ENCODE peak calls at places on chromosomes 3 and 15, in five cellular contexts. One of them, this sample, is unnamed.

GRCh38 chr15:40693904-40694705 is 869 bp upstream of the RAD51 start:
- DNase-seq in GM12865: peak
- DNase-seq in upper lobe of right lung: no peak
- DNase-seq in nephron progenitor cell: peak
- DNase-seq in heart right ventricle: no peak
- DNase-seq in this sample: no peak

GRCh38 chr3:108102420-108103039 is 11.7 kb upstream of the CD47 start:
- DNase-seq in GM12865: peak
- DNase-seq in nephron progenitor cell: no peak
- DNase-seq in upper lobe of right lung: no peak
- DNase-seq in heart right ventricle: no peak
- DNase-seq in this sample: no peak

GRCh38 chr3:9565316-9565715 is 11.7 kb upstream of the LHFPL4 start:
- DNase-seq in GM12865: no peak
- DNase-seq in upper lobe of right lung: no peak
- DNase-seq in nephron progenitor cell: no peak
- DNase-seq in heart right ventricle: no peak
- DNase-seq in this sample: no peak

GRCh38 chr15:86685263-86685662 is 605.6 kb downstream of the AGBL1 start:
- DNase-seq in upper lobe of right lung: no peak
- DNase-seq in heart right ventricle: no peak
- DNase-seq in GM12865: no peak
- DNase-seq in nephron progenitor cell: no peak
- DNase-seq in this sample: no peak

GRCh38 chr3:46864051-46864881 is 1.0 kb upstream of the MYL3 start:
- DNase-seq in heart right ventricle: no peak
- DNase-seq in GM12865: no peak
- DNase-seq in nephron progenitor cell: no peak
- DNase-seq in upper lobe of right lung: peak
- DNase-seq in this sample: no peak

GRCh38 chr15:43383070-43383469 is 12.2 kb downstream of the TUBGCP4 start:
- DNase-seq in upper lobe of right lung: no peak
- DNase-seq in GM12865: no peak
- DNase-seq in nephron progenitor cell: no peak
- DNase-seq in heart right ventricle: no peak
- DNase-seq in this sample: no peak

GRCh38 chr3:47010910-47011309 is 31.4 kb downstream of the NBEAL2 start:
- DNase-seq in upper lobe of right lung: no peak
- DNase-seq in nephron progenitor cell: no peak
- DNase-seq in heart right ventricle: no peak
- DNase-seq in GM12865: no peak
- DNase-seq in this sample: no peak

GRCh38 chr15:82079736-82080135 is 33.9 kb upstream of the MEX3B start:
- DNase-seq in upper lobe of right lung: no peak
- DNase-seq in nephron progenitor cell: no peak
- DNase-seq in GM12865: no peak
- DNase-seq in heart right ventricle: no peak
- DNase-seq in this sample: no peak

GRCh38 chr15:26148461-26148860 is 285.3 kb upstream of the ATP10A start:
- DNase-seq in nephron progenitor cell: no peak
- DNase-seq in heart right ventricle: no peak
- DNase-seq in upper lobe of right lung: no peak
- DNase-seq in GM12865: no peak
- DNase-seq in this sample: no peak

GRCh38 chr3:100297784-100298183 is 36.8 kb upstream of the NIT2 start:
- DNase-seq in upper lobe of right lung: no peak
- DNase-seq in GM12865: no peak
- DNase-seq in nephron progenitor cell: no peak
- DNase-seq in heart right ventricle: no peak
- DNase-seq in this sample: no peak

GRCh38 chr3:101303089-101303731 is 17.2 kb downstream of the IMPG2 start:
- DNase-seq in upper lobe of right lung: no peak
- DNase-seq in heart right ventricle: no peak
- DNase-seq in GM12865: peak
- DNase-seq in nephron progenitor cell: no peak
- DNase-seq in this sample: peak

GRCh38 chr3:188559069-188559410 is 405.1 kb downstream of the LPP start:
- DNase-seq in upper lobe of right lung: no peak
- DNase-seq in heart right ventricle: no peak
- DNase-seq in GM12865: no peak
- DNase-seq in nephron progenitor cell: no peak
- DNase-seq in this sample: no peak

GRCh38 chr3:50124363-50125226 is 30.5 kb upstream of the SEMA3F start:
- DNase-seq in nephron progenitor cell: no peak
- DNase-seq in upper lobe of right lung: peak
- DNase-seq in GM12865: no peak
- DNase-seq in heart right ventricle: no peak
- DNase-seq in this sample: peak

GRCh38 chr3:12891985-12892839 is 50.8 kb upstream of the RPL32 start:
- DNase-seq in GM12865: peak
- DNase-seq in nephron progenitor cell: peak
- DNase-seq in heart right ventricle: no peak
- DNase-seq in upper lobe of right lung: no peak
- DNase-seq in this sample: peak

GRCh38 chr3:122594025-122594424 is 16.6 kb downstream of the PARP15 start:
- DNase-seq in heart right ventricle: no peak
- DNase-seq in upper lobe of right lung: no peak
- DNase-seq in GM12865: no peak
- DNase-seq in nephron progenitor cell: no peak
- DNase-seq in this sample: no peak

GRCh38 chr3:68123231-68123630 is 468.8 kb upstream of the SUCLG2 start:
- DNase-seq in heart right ventricle: no peak
- DNase-seq in upper lobe of right lung: no peak
- DNase-seq in nephron progenitor cell: no peak
- DNase-seq in GM12865: no peak
- DNase-seq in this sample: no peak

GRCh38 chr15:36880226-36880912 is 220.0 kb downstream of the MEIS2 start:
- DNase-seq in upper lobe of right lung: no peak
- DNase-seq in nephron progenitor cell: peak
- DNase-seq in heart right ventricle: no peak
- DNase-seq in GM12865: no peak
- DNase-seq in this sample: no peak

GRCh38 chr15:65411470-65412071 is 11.2 kb downstream of the IGDCC4 start:
- DNase-seq in GM12865: no peak
- DNase-seq in upper lobe of right lung: no peak
- DNase-seq in heart right ventricle: no peak
- DNase-seq in nephron progenitor cell: no peak
- DNase-seq in this sample: no peak

GRCh38 chr3:7630351-7630911 is 769.5 kb downstream of the GRM7 start:
- DNase-seq in heart right ventricle: no peak
- DNase-seq in GM12865: no peak
- DNase-seq in upper lobe of right lung: no peak
- DNase-seq in nephron progenitor cell: no peak
- DNase-seq in this sample: no peak

GRCh38 chr3:38151667-38152265 is 13.3 kb downstream of the MYD88 start:
- DNase-seq in GM12865: no peak
- DNase-seq in upper lobe of right lung: no peak
- DNase-seq in heart right ventricle: no peak
- DNase-seq in nephron progenitor cell: no peak
- DNase-seq in this sample: no peak

GRCh38 chr15:101120961-101121360 is 130.9 kb downstream of the CHSY1 start:
- DNase-seq in nephron progenitor cell: no peak
- DNase-seq in heart right ventricle: no peak
- DNase-seq in GM12865: no peak
- DNase-seq in upper lobe of right lung: no peak
- DNase-seq in this sample: no peak

GRCh38 chr3:45915518-45916231 is 27.6 kb upstream of the CXCR6 start:
- DNase-seq in heart right ventricle: no peak
- DNase-seq in GM12865: peak
- DNase-seq in nephron progenitor cell: no peak
- DNase-seq in upper lobe of right lung: peak
- DNase-seq in this sample: peak

GRCh38 chr15:67124911-67125588 is 59.6 kb downstream of the SMAD3 start:
- DNase-seq in GM12865: no peak
- DNase-seq in upper lobe of right lung: no peak
- DNase-seq in heart right ventricle: no peak
- DNase-seq in nephron progenitor cell: peak
- DNase-seq in this sample: no peak

GRCh38 chr3:173708191-173708590 is 310.6 kb downstream of the NLGN1 start:
- DNase-seq in GM12865: no peak
- DNase-seq in heart right ventricle: no peak
- DNase-seq in nephron progenitor cell: no peak
- DNase-seq in upper lobe of right lung: no peak
- DNase-seq in this sample: no peak

GRCh38 chr3:99505646-99506269 is 132.6 kb upstream of the COL8A1 start:
- DNase-seq in heart right ventricle: peak
- DNase-seq in upper lobe of right lung: no peak
- DNase-seq in GM12865: peak
- DNase-seq in nephron progenitor cell: no peak
- DNase-seq in this sample: peak

GRCh38 chr3:38549957-38550840 is 54.1 kb downstream of the EXOG start:
- DNase-seq in GM12865: no peak
- DNase-seq in heart right ventricle: no peak
- DNase-seq in upper lobe of right lung: no peak
- DNase-seq in nephron progenitor cell: no peak
- DNase-seq in this sample: no peak

GRCh38 chr3:52795298-52795900 is 803 bp downstream of the ITIH3 start:
- DNase-seq in nephron progenitor cell: no peak
- DNase-seq in heart right ventricle: no peak
- DNase-seq in GM12865: no peak
- DNase-seq in upper lobe of right lung: no peak
- DNase-seq in this sample: no peak

GRCh38 chr3:60542981-60543380 is 708.3 kb downstream of the FHIT start:
- DNase-seq in nephron progenitor cell: no peak
- DNase-seq in GM12865: no peak
- DNase-seq in heart right ventricle: no peak
- DNase-seq in upper lobe of right lung: no peak
- DNase-seq in this sample: no peak

GRCh38 chr15:41734079-41734478 is 40.2 kb upstream of the MAPKBP1 start:
- DNase-seq in upper lobe of right lung: no peak
- DNase-seq in nephron progenitor cell: no peak
- DNase-seq in GM12865: no peak
- DNase-seq in heart right ventricle: no peak
- DNase-seq in this sample: no peak

GRCh38 chr15:70260580-70260979 is 162.9 kb upstream of the TLE3 start:
- DNase-seq in GM12865: no peak
- DNase-seq in upper lobe of right lung: no peak
- DNase-seq in nephron progenitor cell: no peak
- DNase-seq in heart right ventricle: no peak
- DNase-seq in this sample: no peak

GRCh38 chr3:160133757-160134156 is 91.5 kb upstream of the C3orf80 start:
- DNase-seq in heart right ventricle: no peak
- DNase-seq in GM12865: no peak
- DNase-seq in upper lobe of right lung: no peak
- DNase-seq in nephron progenitor cell: no peak
- DNase-seq in this sample: no peak
- TF ChIP-seq CTCF in heart right ventricle: no peak
- TF ChIP-seq CTCF in GM12865: peak
- TF ChIP-seq CTCF in upper lobe of right lung: peak
- TF ChIP-seq CTCF in nephron progenitor cell: no peak
- TF ChIP-seq CTCF in this sample: no peak

GRCh38 chr3:140920029-140920428 is 21.6 kb upstream of the SLC25A36 start:
- DNase-seq in GM12865: no peak
- DNase-seq in nephron progenitor cell: no peak
- DNase-seq in upper lobe of right lung: no peak
- DNase-seq in heart right ventricle: no peak
- DNase-seq in this sample: no peak

GRCh38 chr3:140924097-140924873 is 17.4 kb upstream of the SLC25A36 start:
- DNase-seq in heart right ventricle: peak
- DNase-seq in GM12865: no peak
- DNase-seq in upper lobe of right lung: no peak
- DNase-seq in nephron progenitor cell: no peak
- DNase-seq in this sample: no peak

GRCh38 chr3:140927279-140927678 is 14.4 kb upstream of the SLC25A36 start:
- DNase-seq in GM12865: no peak
- DNase-seq in upper lobe of right lung: no peak
- DNase-seq in nephron progenitor cell: no peak
- DNase-seq in heart right ventricle: no peak
- DNase-seq in this sample: no peak

GRCh38 chr3:140917769-140918168 is 23.9 kb upstream of the SLC25A36 start:
- DNase-seq in heart right ventricle: peak
- DNase-seq in upper lobe of right lung: no peak
- DNase-seq in GM12865: no peak
- DNase-seq in nephron progenitor cell: no peak
- DNase-seq in this sample: no peak

GRCh38 chr3:140922634-140923033 is 19.0 kb upstream of the SLC25A36 start:
- DNase-seq in GM12865: peak
- DNase-seq in heart right ventricle: no peak
- DNase-seq in upper lobe of right lung: no peak
- DNase-seq in nephron progenitor cell: no peak
- DNase-seq in this sample: peak
- TF ChIP-seq CTCF in GM12865: peak
- TF ChIP-seq CTCF in heart right ventricle: peak
- TF ChIP-seq CTCF in upper lobe of right lung: peak
- TF ChIP-seq CTCF in nephron progenitor cell: peak
- TF ChIP-seq CTCF in this sample: peak

GRCh38 chr3:185824467-185825378 is at the start of gene IGF2BP2:
- DNase-seq in nephron progenitor cell: peak
- DNase-seq in heart right ventricle: peak
- DNase-seq in GM12865: peak
- DNase-seq in upper lobe of right lung: peak
- DNase-seq in this sample: peak
- TF ChIP-seq CTCF in nephron progenitor cell: no peak
- TF ChIP-seq CTCF in heart right ventricle: no peak
- TF ChIP-seq CTCF in GM12865: no peak
- TF ChIP-seq CTCF in upper lobe of right lung: no peak
- TF ChIP-seq CTCF in this sample: no peak

GRCh38 chr3:157081681-157082210 is 78.2 kb downstream of the CCNL1 start:
- DNase-seq in GM12865: peak
- DNase-seq in heart right ventricle: peak
- DNase-seq in upper lobe of right lung: peak
- DNase-seq in nephron progenitor cell: peak
- DNase-seq in this sample: peak

GRCh38 chr3:157077565-157077991 is 82.4 kb downstream of the CCNL1 start:
- DNase-seq in upper lobe of right lung: no peak
- DNase-seq in GM12865: no peak
- DNase-seq in heart right ventricle: no peak
- DNase-seq in nephron progenitor cell: peak
- DNase-seq in this sample: no peak

GRCh38 chr3:157079677-157080369 is 80.1 kb downstream of the CCNL1 start:
- DNase-seq in nephron progenitor cell: peak
- DNase-seq in GM12865: no peak
- DNase-seq in heart right ventricle: no peak
- DNase-seq in upper lobe of right lung: no peak
- DNase-seq in this sample: no peak

GRCh38 chr3:157075693-157076420 is 84.1 kb downstream of the CCNL1 start:
- DNase-seq in upper lobe of right lung: no peak
- DNase-seq in nephron progenitor cell: no peak
- DNase-seq in GM12865: peak
- DNase-seq in heart right ventricle: no peak
- DNase-seq in this sample: no peak

GRCh38 chr3:157078131-157078835 is 81.7 kb downstream of the CCNL1 start:
- DNase-seq in nephron progenitor cell: no peak
- DNase-seq in upper lobe of right lung: no peak
- DNase-seq in heart right ventricle: no peak
- DNase-seq in GM12865: no peak
- DNase-seq in this sample: no peak
- TF ChIP-seq CTCF in nephron progenitor cell: no peak
- TF ChIP-seq CTCF in upper lobe of right lung: no peak
- TF ChIP-seq CTCF in heart right ventricle: no peak
- TF ChIP-seq CTCF in GM12865: no peak
- TF ChIP-seq CTCF in this sample: peak

GRCh38 chr3:128503164-128503651 is 10.2 kb upstream of the GATA2 start:
- DNase-seq in heart right ventricle: no peak
- DNase-seq in nephron progenitor cell: no peak
- DNase-seq in upper lobe of right lung: no peak
- DNase-seq in GM12865: no peak
- DNase-seq in this sample: no peak
- TF ChIP-seq CTCF in heart right ventricle: peak
- TF ChIP-seq CTCF in nephron progenitor cell: no peak
- TF ChIP-seq CTCF in upper lobe of right lung: no peak
- TF ChIP-seq CTCF in GM12865: no peak
- TF ChIP-seq CTCF in this sample: peak

GRCh38 chr3:96700322-96701315 is 113.8 kb upstream of the EPHA6 start:
- DNase-seq in nephron progenitor cell: peak
- DNase-seq in heart right ventricle: no peak
- DNase-seq in GM12865: no peak
- DNase-seq in upper lobe of right lung: no peak
- DNase-seq in this sample: no peak
- TF ChIP-seq CTCF in nephron progenitor cell: peak
- TF ChIP-seq CTCF in heart right ventricle: no peak
- TF ChIP-seq CTCF in GM12865: no peak
- TF ChIP-seq CTCF in upper lobe of right lung: no peak
- TF ChIP-seq CTCF in this sample: no peak